ENCODE peak calls at places on chromosomes 1 and 21, in nine cellular contexts. One of them, this sample, is unnamed.

GRCh38 chr1:206704239-206704638 is 19.5 kb downstream of the MAPKAPK2 start:
- DNase-seq in HS-5: no peak
- DNase-seq in endothelial cell of umbilical vein: no peak
- DNase-seq in T47D: no peak
- DNase-seq in SHP77 treated with DMSO at 0.1 percent for 48 hours: no peak
- DNase-seq in small intestine: no peak
- DNase-seq in GM12892: no peak
- DNase-seq in AG08396: no peak
- DNase-seq in activated CD4-positive, alpha-beta T cell treated with anti-CD3 and anti-CD28 coated beads, Interleukin-2, amount 50 U/mL, for 24 hours: no peak
- DNase-seq in this sample: no peak

GRCh38 chr1:2241820-2242219 is 13.7 kb downstream of the SKI start:
- DNase-seq in T47D: no peak
- DNase-seq in SHP77 treated with DMSO at 0.1 percent for 48 hours: no peak
- DNase-seq in HS-5: no peak
- DNase-seq in AG08396: no peak
- DNase-seq in activated CD4-positive, alpha-beta T cell treated with anti-CD3 and anti-CD28 coated beads, Interleukin-2, amount 50 U/mL, for 24 hours: no peak
- DNase-seq in GM12892: no peak
- DNase-seq in endothelial cell of umbilical vein: no peak
- DNase-seq in small intestine: no peak
- DNase-seq in this sample: no peak

GRCh38 chr1:1198423-1199140 is 7.8 kb downstream of the TNFRSF18 start:
- DNase-seq in T47D: no peak
- DNase-seq in HS-5: no peak
- DNase-seq in AG08396: no peak
- DNase-seq in small intestine: no peak
- DNase-seq in SHP77 treated with DMSO at 0.1 percent for 48 hours: no peak
- DNase-seq in GM12892: no peak
- DNase-seq in activated CD4-positive, alpha-beta T cell treated with anti-CD3 and anti-CD28 coated beads, Interleukin-2, amount 50 U/mL, for 24 hours: no peak
- DNase-seq in endothelial cell of umbilical vein: no peak
- DNase-seq in this sample: no peak

GRCh38 chr1:231512147-231512698 is 16.2 kb upstream of the TSNAX start:
- DNase-seq in activated CD4-positive, alpha-beta T cell treated with anti-CD3 and anti-CD28 coated beads, Interleukin-2, amount 50 U/mL, for 24 hours: no peak
- DNase-seq in SHP77 treated with DMSO at 0.1 percent for 48 hours: no peak
- DNase-seq in GM12892: no peak
- DNase-seq in AG08396: peak
- DNase-seq in HS-5: peak
- DNase-seq in small intestine: no peak
- DNase-seq in endothelial cell of umbilical vein: no peak
- DNase-seq in T47D: no peak
- DNase-seq in this sample: peak

GRCh38 chr1:178953034-178953433 is 72.7 kb upstream of the FAM20B start:
- DNase-seq in T47D: no peak
- DNase-seq in endothelial cell of umbilical vein: no peak
- DNase-seq in AG08396: no peak
- DNase-seq in HS-5: no peak
- DNase-seq in activated CD4-positive, alpha-beta T cell treated with anti-CD3 and anti-CD28 coated beads, Interleukin-2, amount 50 U/mL, for 24 hours: no peak
- DNase-seq in small intestine: no peak
- DNase-seq in SHP77 treated with DMSO at 0.1 percent for 48 hours: no peak
- DNase-seq in GM12892: no peak
- DNase-seq in this sample: no peak

GRCh38 chr1:180571832-180572636 is 13.3 kb downstream of the OVAAL start:
- DNase-seq in AG08396: no peak
- DNase-seq in GM12892: no peak
- DNase-seq in SHP77 treated with DMSO at 0.1 percent for 48 hours: no peak
- DNase-seq in endothelial cell of umbilical vein: no peak
- DNase-seq in T47D: no peak
- DNase-seq in small intestine: peak
- DNase-seq in HS-5: no peak
- DNase-seq in activated CD4-positive, alpha-beta T cell treated with anti-CD3 and anti-CD28 coated beads, Interleukin-2, amount 50 U/mL, for 24 hours: peak
- DNase-seq in this sample: peak

GRCh38 chr1:34057751-34058150 is 107.3 kb downstream of the CSMD2 start:
- DNase-seq in GM12892: no peak
- DNase-seq in endothelial cell of umbilical vein: no peak
- DNase-seq in SHP77 treated with DMSO at 0.1 percent for 48 hours: no peak
- DNase-seq in T47D: no peak
- DNase-seq in HS-5: no peak
- DNase-seq in small intestine: no peak
- DNase-seq in activated CD4-positive, alpha-beta T cell treated with anti-CD3 and anti-CD28 coated beads, Interleukin-2, amount 50 U/mL, for 24 hours: no peak
- DNase-seq in AG08396: no peak
- DNase-seq in this sample: no peak

GRCh38 chr21:44727321-44727720 is 15.9 kb upstream of the TSPEAR start:
- DNase-seq in T47D: no peak
- DNase-seq in AG08396: no peak
- DNase-seq in SHP77 treated with DMSO at 0.1 percent for 48 hours: no peak
- DNase-seq in endothelial cell of umbilical vein: no peak
- DNase-seq in small intestine: no peak
- DNase-seq in HS-5: no peak
- DNase-seq in activated CD4-positive, alpha-beta T cell treated with anti-CD3 and anti-CD28 coated beads, Interleukin-2, amount 50 U/mL, for 24 hours: no peak
- DNase-seq in GM12892: no peak
- DNase-seq in this sample: no peak

GRCh38 chr1:10674700-10675598 is 121.5 kb downstream of the CASZ1 start:
- DNase-seq in GM12892: no peak
- DNase-seq in small intestine: no peak
- DNase-seq in HS-5: no peak
- DNase-seq in SHP77 treated with DMSO at 0.1 percent for 48 hours: no peak
- DNase-seq in activated CD4-positive, alpha-beta T cell treated with anti-CD3 and anti-CD28 coated beads, Interleukin-2, amount 50 U/mL, for 24 hours: no peak
- DNase-seq in endothelial cell of umbilical vein: no peak
- DNase-seq in AG08396: no peak
- DNase-seq in T47D: no peak
- DNase-seq in this sample: no peak

GRCh38 chr21:26920055-26920454 is 46.8 kb downstream of the ADAMTS5 start:
- DNase-seq in SHP77 treated with DMSO at 0.1 percent for 48 hours: no peak
- DNase-seq in small intestine: no peak
- DNase-seq in endothelial cell of umbilical vein: no peak
- DNase-seq in activated CD4-positive, alpha-beta T cell treated with anti-CD3 and anti-CD28 coated beads, Interleukin-2, amount 50 U/mL, for 24 hours: no peak
- DNase-seq in GM12892: no peak
- DNase-seq in T47D: no peak
- DNase-seq in AG08396: no peak
- DNase-seq in HS-5: no peak
- DNase-seq in this sample: peak

GRCh38 chr1:180211156-180211859 is 18.8 kb upstream of the LHX4 start:
- DNase-seq in endothelial cell of umbilical vein: no peak
- DNase-seq in small intestine: no peak
- DNase-seq in activated CD4-positive, alpha-beta T cell treated with anti-CD3 and anti-CD28 coated beads, Interleukin-2, amount 50 U/mL, for 24 hours: no peak
- DNase-seq in T47D: no peak
- DNase-seq in HS-5: no peak
- DNase-seq in GM12892: no peak
- DNase-seq in AG08396: no peak
- DNase-seq in SHP77 treated with DMSO at 0.1 percent for 48 hours: no peak
- DNase-seq in this sample: no peak

GRCh38 chr1:236021424-236022135 is 43.3 kb downstream of the NID1 start:
- DNase-seq in HS-5: no peak
- DNase-seq in AG08396: no peak
- DNase-seq in GM12892: no peak
- DNase-seq in small intestine: no peak
- DNase-seq in T47D: no peak
- DNase-seq in SHP77 treated with DMSO at 0.1 percent for 48 hours: no peak
- DNase-seq in endothelial cell of umbilical vein: no peak
- DNase-seq in activated CD4-positive, alpha-beta T cell treated with anti-CD3 and anti-CD28 coated beads, Interleukin-2, amount 50 U/mL, for 24 hours: no peak
- DNase-seq in this sample: peak

GRCh38 chr1:197486948-197487347 is 218.9 kb downstream of the CRB1 start:
- DNase-seq in endothelial cell of umbilical vein: peak
- DNase-seq in T47D: no peak
- DNase-seq in GM12892: no peak
- DNase-seq in HS-5: no peak
- DNase-seq in activated CD4-positive, alpha-beta T cell treated with anti-CD3 and anti-CD28 coated beads, Interleukin-2, amount 50 U/mL, for 24 hours: no peak
- DNase-seq in small intestine: no peak
- DNase-seq in SHP77 treated with DMSO at 0.1 percent for 48 hours: peak
- DNase-seq in AG08396: no peak
- DNase-seq in this sample: peak

GRCh38 chr1:90616395-90616794 is 100.7 kb downstream of the BARHL2 start:
- DNase-seq in endothelial cell of umbilical vein: peak
- DNase-seq in HS-5: no peak
- DNase-seq in SHP77 treated with DMSO at 0.1 percent for 48 hours: no peak
- DNase-seq in small intestine: no peak
- DNase-seq in activated CD4-positive, alpha-beta T cell treated with anti-CD3 and anti-CD28 coated beads, Interleukin-2, amount 50 U/mL, for 24 hours: no peak
- DNase-seq in GM12892: no peak
- DNase-seq in AG08396: no peak
- DNase-seq in T47D: no peak
- DNase-seq in this sample: no peak

GRCh38 chr1:213997031-213997771 is 9.4 kb downstream of the PROX1 start:
- DNase-seq in small intestine: no peak
- DNase-seq in AG08396: no peak
- DNase-seq in HS-5: no peak
- DNase-seq in GM12892: no peak
- DNase-seq in SHP77 treated with DMSO at 0.1 percent for 48 hours: no peak
- DNase-seq in endothelial cell of umbilical vein: no peak
- DNase-seq in T47D: no peak
- DNase-seq in activated CD4-positive, alpha-beta T cell treated with anti-CD3 and anti-CD28 coated beads, Interleukin-2, amount 50 U/mL, for 24 hours: no peak
- DNase-seq in this sample: no peak

GRCh38 chr1:147078606-147079399 is 93.5 kb downstream of the PRKAB2 start:
- DNase-seq in small intestine: no peak
- DNase-seq in GM12892: no peak
- DNase-seq in endothelial cell of umbilical vein: no peak
- DNase-seq in AG08396: no peak
- DNase-seq in activated CD4-positive, alpha-beta T cell treated with anti-CD3 and anti-CD28 coated beads, Interleukin-2, amount 50 U/mL, for 24 hours: no peak
- DNase-seq in T47D: no peak
- DNase-seq in HS-5: no peak
- DNase-seq in SHP77 treated with DMSO at 0.1 percent for 48 hours: no peak
- DNase-seq in this sample: no peak

GRCh38 chr21:44991538-44992483 is 52.0 kb downstream of the SLX9 start:
- DNase-seq in activated CD4-positive, alpha-beta T cell treated with anti-CD3 and anti-CD28 coated beads, Interleukin-2, amount 50 U/mL, for 24 hours: no peak
- DNase-seq in endothelial cell of umbilical vein: no peak
- DNase-seq in GM12892: no peak
- DNase-seq in AG08396: peak
- DNase-seq in T47D: no peak
- DNase-seq in small intestine: no peak
- DNase-seq in SHP77 treated with DMSO at 0.1 percent for 48 hours: no peak
- DNase-seq in HS-5: no peak
- DNase-seq in this sample: peak

GRCh38 chr1:183487686-183488442 is 15.6 kb downstream of the SMG7 start:
- DNase-seq in SHP77 treated with DMSO at 0.1 percent for 48 hours: no peak
- DNase-seq in endothelial cell of umbilical vein: no peak
- DNase-seq in T47D: no peak
- DNase-seq in activated CD4-positive, alpha-beta T cell treated with anti-CD3 and anti-CD28 coated beads, Interleukin-2, amount 50 U/mL, for 24 hours: no peak
- DNase-seq in AG08396: no peak
- DNase-seq in HS-5: no peak
- DNase-seq in GM12892: no peak
- DNase-seq in small intestine: no peak
- DNase-seq in this sample: no peak

GRCh38 chr1:94821636-94822305 is 1.6 kb downstream of the SLC44A3 start:
- DNase-seq in HS-5: no peak
- DNase-seq in GM12892: no peak
- DNase-seq in activated CD4-positive, alpha-beta T cell treated with anti-CD3 and anti-CD28 coated beads, Interleukin-2, amount 50 U/mL, for 24 hours: no peak
- DNase-seq in AG08396: no peak
- DNase-seq in endothelial cell of umbilical vein: no peak
- DNase-seq in SHP77 treated with DMSO at 0.1 percent for 48 hours: no peak
- DNase-seq in small intestine: peak
- DNase-seq in T47D: no peak
- DNase-seq in this sample: no peak

GRCh38 chr1:242129103-242129502 is 130.2 kb upstream of the MAP1LC3C start:
- DNase-seq in AG08396: no peak
- DNase-seq in small intestine: no peak
- DNase-seq in SHP77 treated with DMSO at 0.1 percent for 48 hours: peak
- DNase-seq in GM12892: no peak
- DNase-seq in endothelial cell of umbilical vein: no peak
- DNase-seq in activated CD4-positive, alpha-beta T cell treated with anti-CD3 and anti-CD28 coated beads, Interleukin-2, amount 50 U/mL, for 24 hours: no peak
- DNase-seq in T47D: no peak
- DNase-seq in HS-5: no peak
- DNase-seq in this sample: no peak

GRCh38 chr1:109610609-109611307 is 8.7 kb downstream of the GNAT2 start:
- DNase-seq in T47D: no peak
- DNase-seq in small intestine: no peak
- DNase-seq in GM12892: no peak
- DNase-seq in activated CD4-positive, alpha-beta T cell treated with anti-CD3 and anti-CD28 coated beads, Interleukin-2, amount 50 U/mL, for 24 hours: no peak
- DNase-seq in AG08396: no peak
- DNase-seq in SHP77 treated with DMSO at 0.1 percent for 48 hours: no peak
- DNase-seq in endothelial cell of umbilical vein: no peak
- DNase-seq in HS-5: peak
- DNase-seq in this sample: peak

GRCh38 chr1:26478159-26478558 is 5.9 kb downstream of the HMGN2 start:
- DNase-seq in activated CD4-positive, alpha-beta T cell treated with anti-CD3 and anti-CD28 coated beads, Interleukin-2, amount 50 U/mL, for 24 hours: no peak
- DNase-seq in HS-5: no peak
- DNase-seq in SHP77 treated with DMSO at 0.1 percent for 48 hours: no peak
- DNase-seq in AG08396: no peak
- DNase-seq in GM12892: no peak
- DNase-seq in endothelial cell of umbilical vein: no peak
- DNase-seq in small intestine: no peak
- DNase-seq in T47D: no peak
- DNase-seq in this sample: no peak

GRCh38 chr21:44300262-44300959 is 558 bp downstream of the PFKL start:
- DNase-seq in small intestine: peak
- DNase-seq in GM12892: peak
- DNase-seq in T47D: peak
- DNase-seq in SHP77 treated with DMSO at 0.1 percent for 48 hours: no peak
- DNase-seq in activated CD4-positive, alpha-beta T cell treated with anti-CD3 and anti-CD28 coated beads, Interleukin-2, amount 50 U/mL, for 24 hours: no peak
- DNase-seq in endothelial cell of umbilical vein: peak
- DNase-seq in HS-5: peak
- DNase-seq in AG08396: peak
- DNase-seq in this sample: peak

GRCh38 chr1:152013664-152014237 is 20.1 kb upstream of the S100A10 start:
- DNase-seq in activated CD4-positive, alpha-beta T cell treated with anti-CD3 and anti-CD28 coated beads, Interleukin-2, amount 50 U/mL, for 24 hours: no peak
- DNase-seq in T47D: no peak
- DNase-seq in SHP77 treated with DMSO at 0.1 percent for 48 hours: no peak
- DNase-seq in endothelial cell of umbilical vein: peak
- DNase-seq in GM12892: no peak
- DNase-seq in small intestine: peak
- DNase-seq in HS-5: no peak
- DNase-seq in AG08396: peak
- DNase-seq in this sample: peak

GRCh38 chr1:17588048-17588781 is 48.7 kb downstream of the ARHGEF10L start:
- DNase-seq in small intestine: peak
- DNase-seq in GM12892: no peak
- DNase-seq in HS-5: no peak
- DNase-seq in activated CD4-positive, alpha-beta T cell treated with anti-CD3 and anti-CD28 coated beads, Interleukin-2, amount 50 U/mL, for 24 hours: no peak
- DNase-seq in AG08396: peak
- DNase-seq in T47D: no peak
- DNase-seq in endothelial cell of umbilical vein: no peak
- DNase-seq in SHP77 treated with DMSO at 0.1 percent for 48 hours: no peak
- DNase-seq in this sample: peak

GRCh38 chr1:180777072-180777689 is 135.5 kb upstream of the KIAA1614 start:
- DNase-seq in T47D: no peak
- DNase-seq in AG08396: no peak
- DNase-seq in HS-5: no peak
- DNase-seq in endothelial cell of umbilical vein: no peak
- DNase-seq in activated CD4-positive, alpha-beta T cell treated with anti-CD3 and anti-CD28 coated beads, Interleukin-2, amount 50 U/mL, for 24 hours: no peak
- DNase-seq in small intestine: peak
- DNase-seq in SHP77 treated with DMSO at 0.1 percent for 48 hours: no peak
- DNase-seq in GM12892: no peak
- DNase-seq in this sample: no peak

GRCh38 chr1:29235955-29236742 is at the start of gene PTPRU:
- DNase-seq in T47D: peak
- DNase-seq in small intestine: peak
- DNase-seq in endothelial cell of umbilical vein: peak
- DNase-seq in AG08396: peak
- DNase-seq in GM12892: peak
- DNase-seq in SHP77 treated with DMSO at 0.1 percent for 48 hours: peak
- DNase-seq in HS-5: no peak
- DNase-seq in activated CD4-positive, alpha-beta T cell treated with anti-CD3 and anti-CD28 coated beads, Interleukin-2, amount 50 U/mL, for 24 hours: peak
- DNase-seq in this sample: peak

GRCh38 chr1:162856260-162856659 is 4.7 kb downstream of the CCDC190 start:
- DNase-seq in GM12892: no peak
- DNase-seq in AG08396: peak
- DNase-seq in SHP77 treated with DMSO at 0.1 percent for 48 hours: no peak
- DNase-seq in endothelial cell of umbilical vein: peak
- DNase-seq in activated CD4-positive, alpha-beta T cell treated with anti-CD3 and anti-CD28 coated beads, Interleukin-2, amount 50 U/mL, for 24 hours: no peak
- DNase-seq in small intestine: no peak
- DNase-seq in HS-5: peak
- DNase-seq in T47D: no peak
- DNase-seq in this sample: peak

GRCh38 chr1:114024049-114024448 is 44.8 kb downstream of the OLFML3 start:
- DNase-seq in HS-5: no peak
- DNase-seq in GM12892: no peak
- DNase-seq in endothelial cell of umbilical vein: no peak
- DNase-seq in small intestine: no peak
- DNase-seq in T47D: no peak
- DNase-seq in activated CD4-positive, alpha-beta T cell treated with anti-CD3 and anti-CD28 coated beads, Interleukin-2, amount 50 U/mL, for 24 hours: no peak
- DNase-seq in AG08396: no peak
- DNase-seq in SHP77 treated with DMSO at 0.1 percent for 48 hours: no peak
- DNase-seq in this sample: no peak